ENCODE peak calls at places on chromosomes 2 and 18, in seven cellular contexts. One of them, this sample, is unnamed.

GRCh38 chr2:219249203-219249980 is 3.7 kb upstream of the TUBA4B start:
- DNase-seq in brain microvascular endothelial cell: peak
- DNase-seq in iPS-NIHi11: no peak
- DNase-seq in retinal pigment epithelial cell: peak
- DNase-seq in body of pancreas: peak
- DNase-seq in COR-L47: peak
- DNase-seq in aorta: peak
- DNase-seq in this sample: peak

GRCh38 chr2:29249666-29250253 is 134.5 kb downstream of the CLIP4 start:
- DNase-seq in COR-L47: no peak
- DNase-seq in iPS-NIHi11: no peak
- DNase-seq in body of pancreas: no peak
- DNase-seq in aorta: no peak
- DNase-seq in retinal pigment epithelial cell: no peak
- DNase-seq in brain microvascular endothelial cell: no peak
- DNase-seq in this sample: no peak

GRCh38 chr2:144554811-144555210 is 34.9 kb upstream of the ZEB2 start:
- DNase-seq in iPS-NIHi11: no peak
- DNase-seq in aorta: no peak
- DNase-seq in body of pancreas: no peak
- DNase-seq in COR-L47: no peak
- DNase-seq in brain microvascular endothelial cell: peak
- DNase-seq in retinal pigment epithelial cell: no peak
- DNase-seq in this sample: no peak

GRCh38 chr2:238728322-238729260 is 119.3 kb upstream of the TWIST2 start:
- DNase-seq in iPS-NIHi11: no peak
- DNase-seq in body of pancreas: no peak
- DNase-seq in aorta: no peak
- DNase-seq in retinal pigment epithelial cell: no peak
- DNase-seq in COR-L47: no peak
- DNase-seq in brain microvascular endothelial cell: no peak
- DNase-seq in this sample: no peak

GRCh38 chr2:150552421-150552820 is 65.0 kb upstream of the RND3 start:
- DNase-seq in COR-L47: no peak
- DNase-seq in retinal pigment epithelial cell: no peak
- DNase-seq in iPS-NIHi11: no peak
- DNase-seq in body of pancreas: no peak
- DNase-seq in aorta: no peak
- DNase-seq in brain microvascular endothelial cell: no peak
- DNase-seq in this sample: no peak

GRCh38 chr2:240203031-240203841 is 62.8 kb upstream of the OTOS start:
- DNase-seq in body of pancreas: no peak
- DNase-seq in aorta: peak
- DNase-seq in iPS-NIHi11: no peak
- DNase-seq in COR-L47: no peak
- DNase-seq in retinal pigment epithelial cell: no peak
- DNase-seq in brain microvascular endothelial cell: no peak
- DNase-seq in this sample: no peak

GRCh38 chr2:225170162-225170561 is 127.9 kb upstream of the DOCK10 start:
- DNase-seq in iPS-NIHi11: no peak
- DNase-seq in retinal pigment epithelial cell: no peak
- DNase-seq in aorta: no peak
- DNase-seq in brain microvascular endothelial cell: no peak
- DNase-seq in COR-L47: no peak
- DNase-seq in body of pancreas: no peak
- DNase-seq in this sample: no peak

GRCh38 chr2:172053486-172053885 is 31.8 kb upstream of the DLX1 start:
- DNase-seq in body of pancreas: no peak
- DNase-seq in iPS-NIHi11: no peak
- DNase-seq in brain microvascular endothelial cell: no peak
- DNase-seq in aorta: no peak
- DNase-seq in COR-L47: no peak
- DNase-seq in retinal pigment epithelial cell: no peak
- DNase-seq in this sample: no peak

GRCh38 chr18:45275367-45276113 is 339.7 kb upstream of the SLC14A2 start:
- DNase-seq in iPS-NIHi11: no peak
- DNase-seq in brain microvascular endothelial cell: peak
- DNase-seq in body of pancreas: no peak
- DNase-seq in retinal pigment epithelial cell: no peak
- DNase-seq in COR-L47: no peak
- DNase-seq in aorta: no peak
- DNase-seq in this sample: peak

GRCh38 chr2:30359644-30360167 is 87.3 kb upstream of the LCLAT1 start:
- DNase-seq in retinal pigment epithelial cell: peak
- DNase-seq in brain microvascular endothelial cell: peak
- DNase-seq in aorta: no peak
- DNase-seq in iPS-NIHi11: no peak
- DNase-seq in body of pancreas: peak
- DNase-seq in COR-L47: no peak
- DNase-seq in this sample: no peak

GRCh38 chr2:219254590-219255219 is 987 bp upstream of the TUBA4A start:
- DNase-seq in iPS-NIHi11: no peak
- DNase-seq in aorta: no peak
- DNase-seq in body of pancreas: no peak
- DNase-seq in retinal pigment epithelial cell: no peak
- DNase-seq in COR-L47: no peak
- DNase-seq in brain microvascular endothelial cell: no peak
- DNase-seq in this sample: peak

GRCh38 chr2:117523267-117523666 is 291.2 kb upstream of the DDX18 start:
- DNase-seq in brain microvascular endothelial cell: no peak
- DNase-seq in iPS-NIHi11: peak
- DNase-seq in aorta: peak
- DNase-seq in body of pancreas: peak
- DNase-seq in COR-L47: peak
- DNase-seq in retinal pigment epithelial cell: peak
- DNase-seq in this sample: no peak

GRCh38 chr18:72542993-72543361 is 1.2 kb downstream of the CBLN2 start:
- DNase-seq in body of pancreas: no peak
- DNase-seq in brain microvascular endothelial cell: no peak
- DNase-seq in retinal pigment epithelial cell: no peak
- DNase-seq in COR-L47: no peak
- DNase-seq in iPS-NIHi11: peak
- DNase-seq in aorta: no peak
- DNase-seq in this sample: no peak

GRCh38 chr2:67625178-67625577 is 228.0 kb downstream of the ETAA1 start:
- DNase-seq in aorta: no peak
- DNase-seq in iPS-NIHi11: no peak
- DNase-seq in retinal pigment epithelial cell: no peak
- DNase-seq in COR-L47: no peak
- DNase-seq in body of pancreas: no peak
- DNase-seq in brain microvascular endothelial cell: no peak
- DNase-seq in this sample: no peak

GRCh38 chr2:182642328-182642727 is 73.7 kb upstream of the DNAJC10 start:
- DNase-seq in body of pancreas: peak
- DNase-seq in iPS-NIHi11: peak
- DNase-seq in brain microvascular endothelial cell: peak
- DNase-seq in retinal pigment epithelial cell: no peak
- DNase-seq in aorta: peak
- DNase-seq in COR-L47: no peak
- DNase-seq in this sample: no peak

GRCh38 chr2:44342854-44343253 is 18.4 kb downstream of the PREPL start:
- DNase-seq in COR-L47: peak
- DNase-seq in brain microvascular endothelial cell: no peak
- DNase-seq in iPS-NIHi11: no peak
- DNase-seq in body of pancreas: peak
- DNase-seq in retinal pigment epithelial cell: no peak
- DNase-seq in aorta: no peak
- DNase-seq in this sample: peak

GRCh38 chr2:200615247-200615646 is 29.4 kb downstream of the AOX1 start:
- DNase-seq in aorta: no peak
- DNase-seq in retinal pigment epithelial cell: peak
- DNase-seq in brain microvascular endothelial cell: peak
- DNase-seq in COR-L47: no peak
- DNase-seq in iPS-NIHi11: no peak
- DNase-seq in body of pancreas: no peak
- DNase-seq in this sample: no peak

GRCh38 chr2:217064234-217065103 is 204.6 kb upstream of the TNP1 start:
- DNase-seq in aorta: no peak
- DNase-seq in iPS-NIHi11: peak
- DNase-seq in retinal pigment epithelial cell: no peak
- DNase-seq in brain microvascular endothelial cell: peak
- DNase-seq in body of pancreas: peak
- DNase-seq in COR-L47: no peak
- DNase-seq in this sample: no peak

This sample was measured in stimulated activated naive CD4-positive, alpha-beta T cell.